ENCODE peak calls at places on chromosomes 5 and 9, in four cellular contexts. Z is ovary, X is brain microvascular endothelial cell, K is IMR-90. O is an unnamed sample.

GRCh38 chr5:69531010-69531785 is 28.8 kb upstream of the GTF2H2C start:
- DNase-seq in X (no peak), Z (no peak), K (no peak), O (no peak)

GRCh38 chr9:15160673-15161072 is 146.3 kb downstream of the TTC39B start:
- DNase-seq in Z (no peak), X (no peak), K (peak), O (no peak)

GRCh38 chr9:3177362-3177761 is 333.5 kb upstream of the PUM3 start:
- DNase-seq in K (no peak), Z (no peak), X (no peak), O (no peak)

GRCh38 chr5:158947831-158948230 is 151.9 kb downstream of the EBF1 start:
- DNase-seq in K (peak), Z (no peak), X (no peak), O (no peak)

GRCh38 chr9:15509931-15510788 is 610 bp downstream of the PSIP1 start:
- DNase-seq in K (no peak), X (peak), Z (peak), O (peak)

GRCh38 chr9:80285325-80285724 is 713.6 kb downstream of the TLE4 start:
- DNase-seq in K (peak), Z (no peak), X (peak), O (no peak)

GRCh38 chr5:127536687-127537086 is 19.2 kb downstream of the PRRC1 start:
- DNase-seq in K (peak), Z (no peak), X (no peak), O (no peak)

GRCh38 chr9:125407974-125408900 is 146.6 kb downstream of the GAPVD1 start:
- DNase-seq in K (peak), X (peak), Z (peak), O (peak)

GRCh38 chr9:86470326-86470725 is 116.1 kb upstream of the TUT7 start:
- DNase-seq in Z (no peak), K (peak), X (no peak), O (no peak)

GRCh38 chr5:149224282-149224681 is 47.4 kb upstream of the AFAP1L1 start:
- DNase-seq in X (no peak), Z (no peak), K (no peak), O (no peak)

GRCh38 chr5:96300986-96301385 is 132.1 kb downstream of the PCSK1 start:
- DNase-seq in Z (no peak), X (no peak), K (no peak), O (no peak)

DNA sequence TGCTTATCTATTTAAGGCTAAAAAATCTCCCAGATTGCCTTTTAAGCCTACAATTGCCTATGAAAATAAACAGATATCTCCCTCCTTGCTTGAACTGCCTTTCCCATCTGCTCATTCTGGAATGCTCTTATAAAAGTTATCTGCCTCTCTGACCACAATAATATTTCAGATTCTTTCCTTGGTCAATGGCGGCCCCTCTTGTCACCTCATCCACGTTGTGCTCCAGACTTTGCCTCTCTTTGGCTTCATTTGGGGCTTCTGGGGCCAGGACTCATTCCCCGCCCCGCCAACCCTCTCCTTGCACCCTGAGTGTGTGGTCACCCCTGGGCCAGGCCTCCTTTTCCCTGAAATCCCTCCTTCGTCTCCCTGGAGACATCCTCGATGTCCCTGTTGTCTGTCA is 110.0 kb upstream of the RPS23 start:
- DNase-seq in X (peak), Z (no peak), K (peak), O (peak)
- H3K27ac ChIP-seq in X (peak), Z (no peak), K (peak), O (peak)

DNA sequence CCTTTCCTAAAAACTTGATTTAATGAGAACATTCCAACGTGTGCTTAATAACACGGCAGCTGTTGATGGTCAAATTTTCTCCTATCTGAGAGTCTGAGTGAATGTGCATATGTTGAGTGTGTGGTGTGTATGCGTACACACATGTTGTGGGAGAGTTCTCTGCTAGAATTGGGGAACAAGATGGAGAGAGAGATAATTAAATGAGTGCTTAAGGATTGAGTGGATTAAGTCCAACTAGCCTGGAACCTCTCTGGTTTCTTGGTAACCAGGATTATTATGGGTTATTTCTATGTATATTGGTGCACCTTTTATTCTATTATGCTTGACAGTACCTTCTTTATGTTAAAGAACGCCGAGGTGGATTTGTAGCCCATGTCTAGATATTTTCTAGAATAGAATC is 36.4 kb upstream of the TNFAIP8 start:
- DNase-seq in Z (no peak), K (no peak), X (no peak), O (no peak)
- H3K27ac ChIP-seq in Z (no peak), K (no peak), X (no peak), O (no peak)

DNA sequence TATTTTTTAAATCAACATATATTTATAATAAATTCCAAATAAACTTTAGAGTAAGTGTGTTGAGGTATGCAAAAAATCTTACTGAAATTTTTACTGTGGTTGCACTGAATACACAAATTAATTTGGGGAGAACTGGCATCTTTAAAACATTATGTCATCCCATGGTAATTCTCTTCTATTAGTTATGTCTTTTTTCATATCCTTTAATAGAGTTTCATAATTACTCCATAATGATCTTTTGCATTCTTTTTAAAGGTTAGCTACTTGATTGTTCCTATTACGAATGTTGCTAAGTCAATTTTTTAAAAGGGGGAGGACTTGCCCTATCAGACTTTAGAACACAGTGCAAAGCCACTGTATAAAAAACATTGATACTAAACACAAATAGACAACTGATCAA is 26.8 kb downstream of the SSBP2 start:
- DNase-seq in Z (no peak), X (no peak), K (no peak), O (no peak)
- H3K27ac ChIP-seq in Z (no peak), X (no peak), K (no peak), O (no peak)

DNA sequence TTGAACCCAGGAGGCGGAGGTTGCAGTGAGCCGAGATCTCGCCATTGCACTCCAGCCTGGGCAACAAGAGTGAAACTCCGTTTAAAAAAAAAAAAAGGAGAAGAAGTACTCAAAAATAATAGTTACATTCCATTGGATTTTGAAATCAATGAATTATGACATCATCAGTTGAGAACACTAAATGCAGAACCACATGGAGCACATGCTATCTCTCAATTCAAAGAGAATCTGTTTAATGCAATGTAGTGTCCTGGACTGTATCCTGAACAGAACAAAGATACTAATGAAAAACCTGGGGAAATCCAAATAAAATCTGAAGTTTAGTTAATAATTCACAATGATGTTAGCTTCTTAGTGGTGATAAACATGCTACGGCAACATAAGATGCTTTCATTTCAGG is 20.3 kb downstream of the CDC14B start:
- DNase-seq in K (peak), Z (no peak), X (no peak), O (no peak)
- H3K27ac ChIP-seq in K (no peak), Z (no peak), X (no peak), O (no peak)

GRCh38 chr5:79526493-79526892 is 12.6 kb upstream of the HOMER1 start:
- DNase-seq in Z (no peak), K (no peak), X (no peak), O (no peak)
- H3K27ac ChIP-seq in Z (no peak), K (no peak), X (no peak), O (no peak)

GRCh38 chr5:175731172-175731571 is 73.3 kb downstream of the HRH2 start:
- DNase-seq in K (no peak), Z (no peak), X (no peak), O (no peak)

GRCh38 chr5:175729829-175730277 is 72.0 kb downstream of the HRH2 start:
- DNase-seq in X (peak), K (peak), Z (peak), O (peak)

GRCh38 chr5:175728316-175728715 is 70.4 kb downstream of the HRH2 start:
- DNase-seq in X (no peak), K (no peak), Z (no peak), O (no peak)

GRCh38 chr5:175731756-175732465 is 74.0 kb downstream of the HRH2 start:
- DNase-seq in X (no peak), Z (no peak), K (no peak), O (no peak)

GRCh38 chr5:175728885-175729828 is 71.3 kb downstream of the HRH2 start:
- DNase-seq in X (peak), Z (no peak), K (no peak), O (no peak)
- H3K27ac ChIP-seq in X (no peak), Z (no peak), K (no peak), O (no peak)

GRCh38 chr9:115672477-115673316 is 480.9 kb upstream of the PAPPA start:
- DNase-seq in Z (no peak), X (peak), K (peak), O (peak)
- H3K27ac ChIP-seq in Z (no peak), X (peak), K (peak), O (peak)

GRCh38 chr5:157217289-157218024 is 36.8 kb downstream of the ITK start:
- DNase-seq in K (no peak), X (no peak), Z (no peak), O (no peak)

GRCh38 chr5:157215143-157215825 is 34.6 kb downstream of the ITK start:
- DNase-seq in K (no peak), X (no peak), Z (no peak), O (no peak)

GRCh38 chr5:157214399-157214798 is 33.8 kb downstream of the ITK start:
- DNase-seq in K (no peak), Z (no peak), X (no peak), O (peak)

GRCh38 chr5:157216395-157217142 is 35.9 kb downstream of the ITK start:
- DNase-seq in X (no peak), Z (no peak), K (no peak), O (no peak)

DNA sequence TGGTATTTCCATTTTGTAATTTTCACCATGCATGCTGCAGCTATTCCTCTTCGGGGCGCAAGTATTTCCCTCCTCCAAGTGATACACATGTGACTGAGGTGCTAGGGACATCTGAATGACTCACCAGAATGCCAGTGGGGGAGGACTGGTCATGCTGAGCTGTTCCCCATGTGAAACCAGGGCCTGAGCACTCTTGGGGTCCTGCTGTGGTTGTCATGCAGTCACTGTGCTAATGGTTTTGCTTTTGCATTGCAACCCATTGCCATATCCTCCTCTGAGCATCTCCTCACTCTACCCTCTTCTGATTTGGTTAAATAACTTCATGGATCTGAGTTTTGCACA is 35.2 kb downstream of the ITK start:
- DNase-seq in Z (no peak), K (no peak), X (no peak), O (no peak)
- H3K27ac ChIP-seq in Z (no peak), K (no peak), X (no peak), O (no peak)

GRCh38 chr5:169979871-169980270 is 424 bp downstream of the INSYN2B start:
- DNase-seq in Z (no peak), K (peak), X (no peak), O (no peak)

GRCh38 chr5:169978744-169979143 is 1.6 kb downstream of the INSYN2B start:
- DNase-seq in K (no peak), Z (no peak), X (no peak), O (no peak)

DNA sequence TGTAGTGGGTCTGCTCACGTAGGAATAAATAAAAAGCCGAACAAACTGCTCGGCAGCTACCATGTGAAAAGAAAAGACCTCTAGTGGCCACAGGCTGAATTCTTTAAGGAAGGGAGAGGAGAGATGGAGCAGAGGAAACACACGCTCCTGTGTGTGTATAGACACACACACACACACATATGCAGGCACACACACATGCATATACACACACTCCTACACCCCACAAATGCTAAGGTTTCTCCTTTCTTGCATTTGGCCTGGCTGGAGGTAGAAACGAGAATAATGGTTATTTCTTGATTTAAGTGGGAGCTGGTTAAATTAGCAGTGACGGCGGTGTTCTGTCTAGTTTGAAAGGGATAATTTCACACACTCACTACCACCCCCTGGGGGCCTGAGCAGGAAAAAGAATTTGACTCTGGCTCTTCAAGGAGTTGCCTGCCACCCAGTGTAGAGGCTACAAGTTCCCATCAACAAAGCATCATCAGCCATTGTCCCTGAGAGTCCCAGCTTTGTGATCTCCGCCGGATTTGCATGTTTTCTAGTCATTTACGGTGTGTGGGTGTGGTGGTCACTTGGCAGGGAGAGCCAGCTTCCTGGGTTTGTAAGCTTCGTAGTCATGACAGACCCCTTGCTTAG is at the start of gene INSYN2B:
- DNase-seq in X (peak), K (peak), Z (peak), O (peak)
- H3K27ac ChIP-seq in X (peak), K (peak), Z (no peak), O (peak)

GRCh38 chr5:151598984-151599383 is 7.9 kb upstream of the FAT2 start:
- DNase-seq in Z (no peak), K (no peak), X (no peak), O (no peak)
- H3K27ac ChIP-seq in Z (no peak), K (no peak), X (no peak), O (no peak)

O was measured in osteoblast.